ENCODE peak calls at places on chromosomes 2 and 18, in four cellular contexts. G is natural killer cell, F is endothelial cell, B is bronchial epithelial cell. Z is an unnamed sample.

GRCh38 chr2:64502860-64503259 is 21.3 kb upstream of the AFTPH start:
- DNase-seq in F (no peak), G (no peak), B (no peak), Z (no peak)

GRCh38 chr2:220601674-220602073 is 970.4 kb downstream of the EPHA4 start:
- DNase-seq in G (no peak), B (no peak), F (no peak), Z (no peak)

GRCh38 chr2:18245375-18245774 is 315.1 kb downstream of the RDH14 start:
- DNase-seq in B (no peak), F (no peak), G (no peak), Z (no peak)

GRCh38 chr2:127504552-127505460 is 21.5 kb downstream of the IWS1 start:
- DNase-seq in B (no peak), G (no peak), F (no peak), Z (no peak)

GRCh38 chr2:187165936-187166335 is 282.1 kb downstream of the CALCRL start:
- DNase-seq in F (no peak), B (no peak), G (no peak), Z (no peak)

GRCh38 chr2:174892546-174892945 is 112.6 kb downstream of the CHN1 start:
- DNase-seq in F (no peak), G (no peak), B (peak), Z (no peak)

GRCh38 chr18:47036298-47036874 is 965 bp upstream of the ELOA2 start:
- DNase-seq in G (no peak), B (peak), F (peak), Z (no peak)

GRCh38 chr18:68797901-68798300 is at the start of gene CCDC102B:
- DNase-seq in G (no peak), B (no peak), F (no peak), Z (no peak)

GRCh38 chr2:165238295-165238694 is 919 bp upstream of the SCN2A start:
- DNase-seq in F (peak), B (peak), G (no peak), Z (no peak)

GRCh38 chr2:38370664-38371063 is 6.4 kb downstream of the ATL2 start:
- DNase-seq in F (no peak), B (no peak), G (no peak), Z (no peak)

GRCh38 chr18:77063256-77063655 is 69.3 kb downstream of the MBP start:
- DNase-seq in F (no peak), B (peak), G (peak), Z (no peak)

GRCh38 chr2:98676742-98677141 is 54.2 kb downstream of the MGAT4A start:
- DNase-seq in G (no peak), B (no peak), F (no peak), Z (no peak)

GRCh38 chr2:2586961-2587360 is 255.9 kb upstream of the MYT1L start:
- DNase-seq in F (no peak), B (no peak), G (no peak), Z (no peak)

GRCh38 chr2:52882974-52883373 is 884.6 kb upstream of the CHAC2 start:
- DNase-seq in F (no peak), G (no peak), B (no peak), Z (no peak)

GRCh38 chr2:183868153-183868552 is 730.2 kb upstream of the ZNF804A start:
- DNase-seq in F (no peak), B (peak), G (no peak), Z (no peak)

GRCh38 chr2:150410809-150411208 is 76.7 kb downstream of the RND3 start:
- DNase-seq in G (no peak), B (no peak), F (no peak), Z (no peak)

GRCh38 chr2:47499621-47500309 is 96.8 kb downstream of the MSH2 start:
- DNase-seq in G (no peak), B (no peak), F (no peak), Z (no peak)

GRCh38 chr2:47494267-47495130 is 91.5 kb downstream of the MSH2 start:
- DNase-seq in F (no peak), B (no peak), G (no peak), Z (no peak)

GRCh38 chr2:47501374-47502200 is 98.6 kb downstream of the MSH2 start:
- DNase-seq in F (no peak), G (no peak), B (peak), Z (no peak)

GRCh38 chr2:47499093-47499492 is 96.1 kb downstream of the MSH2 start:
- DNase-seq in G (no peak), B (peak), F (no peak), Z (no peak)

GRCh38 chr2:47497843-47498460 is 95.0 kb downstream of the MSH2 start:
- DNase-seq in G (no peak), B (peak), F (no peak), Z (no peak)
- TF ChIP-seq CTCF in G (no peak), B (no peak), F (no peak), Z (no peak)

GRCh38 chr2:27807476-27807875 is 36.0 kb downstream of the MRPL33 start:
- DNase-seq in G (no peak), B (peak), F (peak), Z (no peak)
- TF ChIP-seq CTCF in G (no peak), B (peak), F (peak), Z (peak)

GRCh38 chr2:57399061-57399460 is 647.5 kb upstream of the VRK2 start:
- DNase-seq in G (no peak), F (no peak), B (no peak), Z (no peak)
- TF ChIP-seq CTCF in G (no peak), F (no peak), B (no peak), Z (no peak)

GRCh38 chr2:19776941-19777514 is 124.8 kb downstream of the TTC32 start:
- DNase-seq in B (no peak), F (no peak), G (no peak), Z (no peak)
- TF ChIP-seq CTCF in B (no peak), F (no peak), G (no peak), Z (no peak)

Z was measured in progenitor cell of endocrine pancreas.